ENCODE peak calls at places on chromosomes 11 and 22, in six cellular contexts. J is left ventricle myocardium inferior; N is CD8-positive, alpha-beta T cell; M is GM23338; A is astrocyte; Z is tibial nerve. T is an unnamed sample.

GRCh38 chr11:69357458-69358397 is 63.8 kb downstream of the MYEOV start:
- DNase-seq in N (no peak), M (no peak), Z (no peak), A (no peak), J (no peak), T (no peak)

GRCh38 chr11:66328307-66329144 is 7.7 kb downstream of the RIN1 start:
- DNase-seq in M (peak; percentile 91), A (no peak), Z (peak; percentile 65), J (peak; percentile 79), N (peak; percentile 85), T (no peak)

GRCh38 chr11:47607380-47607779 is 13.2 kb upstream of the C1QTNF4 start:
- DNase-seq in M (no peak), N (no peak), Z (no peak), A (peak; percentile 94), J (no peak), T (no peak)

GRCh38 chr22:17726561-17727243 is 47.6 kb downstream of the BID start:
- DNase-seq in J (no peak), N (no peak), M (no peak), A (peak; percentile 46), Z (no peak), T (no peak)

GRCh38 chr11:24239930-24240329 is 256.9 kb upstream of the LUZP2 start:
- DNase-seq in Z (no peak), J (no peak), N (no peak), M (no peak), A (no peak), T (no peak)

GRCh38 chr11:73194593-73194992 is 23.5 kb upstream of the P2RY2 start:
- DNase-seq in Z (no peak), N (no peak), J (no peak), A (no peak), M (no peak), T (no peak)

GRCh38 chr11:69259072-69259471 is 34.9 kb upstream of the MYEOV start:
- DNase-seq in A (no peak), Z (no peak), N (no peak), J (no peak), M (no peak), T (no peak)

GRCh38 chr11:57321996-57322880 is 2.5 kb downstream of the TNKS1BP1 start:
- DNase-seq in J (peak; percentile 89), Z (peak; percentile 86), A (peak; percentile 96), M (peak; percentile 86), N (peak; percentile 12), T (peak; percentile 94)

GRCh38 chr11:33329705-33330329 is 72.6 kb downstream of the HIPK3 start:
- DNase-seq in Z (no peak), M (peak; percentile 73), N (peak; percentile 36), A (peak; percentile 43), J (no peak), T (no peak)

GRCh38 chr11:93131709-93132108 is 66.1 kb downstream of the SLC36A4 start:
- DNase-seq in Z (no peak), A (no peak), M (peak; percentile 62), N (no peak), J (no peak), T (no peak)

GRCh38 chr11:2480874-2481220 is 36.0 kb downstream of the KCNQ1 start:
- DNase-seq in N (no peak), M (no peak), A (no peak), J (no peak), Z (no peak), T (no peak)

GRCh38 chr11:32172771-32173170 is 81.9 kb downstream of the RCN1 start:
- DNase-seq in Z (no peak), M (peak; percentile 42), A (peak; percentile 24), J (no peak), N (no peak), T (no peak)

GRCh38 chr22:44932493-44932892 is 77.3 kb downstream of the PHF21B start:
- DNase-seq in N (no peak), Z (no peak), J (no peak), M (no peak), A (no peak), T (no peak)

GRCh38 chr11:123166095-123166559 is 28.9 kb downstream of the CLMP start:
- DNase-seq in J (peak; percentile 36), Z (peak; percentile 35), A (peak; percentile 91), N (no peak), M (peak; percentile 92), T (no peak)

GRCh38 chr11:79362358-79362757 is 78.5 kb downstream of the TENM4 start:
- DNase-seq in N (no peak), Z (no peak), M (no peak), J (no peak), A (no peak), T (no peak)

GRCh38 chr11:68646832-68647231 is 37.5 kb upstream of the GAL start:
- DNase-seq in M (no peak), Z (no peak), N (no peak), J (no peak), A (no peak), T (no peak)

GRCh38 chr22:24430431-24431308 is 3.3 kb downstream of the ADORA2A start:
- DNase-seq in A (no peak), M (no peak), J (no peak), N (no peak), Z (no peak), T (no peak)

GRCh38 chr11:102171101-102171500 is 60.9 kb downstream of the YAP1 start:
- DNase-seq in A (peak; percentile 71), M (no peak), N (no peak), J (no peak), Z (no peak), T (no peak)

GRCh38 chr11:27926981-27927481 is 180.9 kb downstream of the KIF18A start:
- DNase-seq in J (no peak), M (no peak), N (no peak), A (peak; percentile 99), Z (no peak), T (no peak)

GRCh38 chr11:62603072-62603408 is 1.4 kb upstream of the MTA2 start:
- DNase-seq in N (no peak), J (no peak), Z (no peak), M (peak; percentile 46), A (no peak), T (no peak)

GRCh38 chr11:15035283-15035682 is 38.1 kb upstream of the CALCB start:
- DNase-seq in N (no peak), M (peak; percentile 76), Z (no peak), J (no peak), A (no peak), T (no peak)

DNA sequence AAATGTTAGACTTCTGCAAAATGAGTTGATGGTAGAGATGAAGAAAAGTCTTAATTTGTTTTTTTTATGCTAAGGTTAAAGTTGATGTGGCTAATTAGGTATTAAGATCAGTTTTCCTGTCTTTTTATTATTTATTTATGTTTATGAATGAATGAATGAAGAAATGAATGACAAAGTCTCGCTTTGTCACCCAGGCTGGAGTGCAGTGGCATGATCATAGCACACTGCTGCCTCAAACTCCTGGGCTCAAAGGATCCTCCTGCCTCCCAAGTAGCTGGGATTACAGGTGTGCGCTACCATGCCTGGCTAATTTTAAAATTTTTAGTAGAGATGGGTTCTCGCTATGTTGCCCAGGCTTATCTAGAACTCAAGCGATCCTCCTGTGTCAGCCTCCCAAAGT is 29.2 kb downstream of the MTMR3 start:
- DNase-seq in J (no peak), N (no peak), Z (no peak), M (no peak), A (no peak), T (no peak)
- H3K4me1 ChIP-seq in J (peaks cover 93% of the 10 kb centered on the region), N (peaks cover 14% of the 10 kb centered on the region), Z (no peaks in the 10 kb centered on the region), M (peaks cover 36% of the 10 kb centered on the region), A (peaks cover 39% of the 10 kb centered on the region), T (peaks cover 22% of the 10 kb centered on the region)

GRCh38 chr22:38943882-38944281 is 13.5 kb upstream of the APOBEC3A start:
- DNase-seq in N (no peak), A (no peak), Z (no peak), M (no peak), J (no peak), T (no peak)

GRCh38 chr22:38944653-38945052 is 12.8 kb upstream of the APOBEC3A start:
- DNase-seq in A (no peak), Z (no peak), M (no peak), J (no peak), N (no peak), T (no peak)

GRCh38 chr22:38942702-38943101 is 14.7 kb upstream of the APOBEC3A start:
- DNase-seq in A (no peak), N (no peak), Z (no peak), J (no peak), M (no peak), T (no peak)

GRCh38 chr22:38941488-38941987 is 15.9 kb upstream of the APOBEC3A start:
- DNase-seq in J (no peak), Z (no peak), A (no peak), N (no peak), M (no peak), T (no peak)

DNA sequence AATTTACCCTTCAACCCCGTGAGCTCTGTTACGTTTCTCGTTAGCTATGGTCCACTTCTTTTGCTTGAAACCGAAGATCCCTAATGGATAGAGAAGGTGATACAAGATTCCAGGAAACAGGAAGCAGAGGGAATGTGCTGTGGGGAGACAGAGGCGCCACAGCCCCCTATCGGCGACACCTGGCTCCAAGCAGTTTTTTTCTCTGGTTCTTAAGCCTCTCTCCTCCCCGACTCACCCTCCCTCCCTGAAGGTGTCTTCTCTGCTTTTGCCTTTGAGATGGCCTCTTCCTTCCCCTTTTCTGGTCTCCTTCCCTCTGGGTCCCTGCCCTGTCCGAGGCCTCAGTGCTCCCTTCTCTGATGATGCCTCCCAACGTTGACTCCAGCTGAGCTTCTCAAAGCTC is 14.2 kb upstream of the APOBEC3A start:
- DNase-seq in N (no peak), Z (no peak), M (peak; percentile 47), A (no peak), J (no peak), T (no peak)
- TF ChIP-seq CTCF in N (no peak), Z (no peak), M (peak; percentile 47), A (no peak), J (no peak), T (no peak)

GRCh38 chr22:42344391-42344861 is 74.0 kb upstream of the TCF20 start:
- DNase-seq in N (no peak), A (peak; percentile 56), J (peak; percentile 53), Z (no peak), M (peak; percentile 76), T (no peak)
- H3K27ac ChIP-seq in N (no peak overlapping the region), A (no peak overlapping the region), J (peak overlapping the region; percentile 63), Z (peak overlapping the region; percentile 70), M (no peak overlapping the region), T (no peak overlapping the region)

DNA sequence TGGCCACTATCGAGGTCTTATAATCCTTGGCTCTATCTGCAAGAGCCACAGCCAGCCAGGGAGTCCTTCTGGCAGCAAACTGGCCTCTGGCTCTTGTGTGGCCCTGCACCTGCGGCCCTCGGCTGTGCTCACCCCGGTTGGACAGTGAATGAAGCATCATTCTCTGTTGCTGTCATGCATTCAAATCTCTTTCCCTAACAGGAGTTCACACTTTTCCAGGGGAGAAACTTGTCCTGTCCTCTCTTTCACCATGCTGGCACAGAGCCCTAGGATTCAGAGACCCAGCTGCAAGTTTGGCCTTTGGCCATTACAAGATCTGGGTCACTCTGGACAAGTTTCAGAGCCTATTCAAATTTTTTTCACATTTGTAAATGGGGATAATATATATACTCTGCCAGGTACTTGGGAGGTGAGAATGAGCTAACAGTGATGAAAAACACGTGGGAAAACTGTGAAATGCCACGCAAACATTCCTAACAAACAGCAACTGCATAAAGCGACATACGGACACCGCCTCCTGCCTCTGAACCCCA is 34.2 kb downstream of the TMEM184B start:
- DNase-seq in J (no peak), A (no peak), M (no peak), Z (no peak), N (no peak), T (no peak)
- H3K4me1 ChIP-seq in J (peaks cover 92% of the 10 kb centered on the region), A (peaks cover 39% of the 10 kb centered on the region), M (peaks cover 2% of the 10 kb centered on the region), Z (peaks cover 6% of the 10 kb centered on the region), N (no peaks in the 10 kb centered on the region), T (peaks cover 12% of the 10 kb centered on the region)

T was measured in pancreas.